ENCODE peak calls at places on chromosomes 2 and 18, in ten cellular contexts. C, J, Q, O, S, T, M, N, Y and D are unnamed samples.

GRCh38 chr2:238434846-238435751 is 8.4 kb downstream of the ASB1 start:
- DNase-seq in T (no peak), M (no peak), J (no peak), N (no peak), O (no peak), Y (no peak), Q (no peak), C (no peak), S (no peak), D (no peak)

GRCh38 chr2:177553176-177553909 is 160.8 kb downstream of the AGPS start:
- DNase-seq in M (no peak), S (no peak), C (no peak), J (no peak), Q (no peak), Y (no peak), T (no peak), O (no peak), N (no peak), D (no peak)

GRCh38 chr2:170711774-170712652 is 3.1 kb upstream of the SP5 start:
- DNase-seq in O (no peak), S (no peak), M (no peak), Q (no peak), N (peak), C (no peak), T (no peak), Y (no peak), J (peak), D (no peak)

GRCh38 chr2:86291328-86291662 is 46.1 kb downstream of the REEP1 start:
- DNase-seq in Y (no peak), J (no peak), O (no peak), C (no peak), M (no peak), S (no peak), Q (no peak), T (no peak), N (no peak), D (no peak)

GRCh38 chr2:169647496-169647895 is 46.7 kb downstream of the CFAP210 start:
- DNase-seq in C (no peak), J (no peak), O (no peak), Q (no peak), T (no peak), M (no peak), Y (no peak), N (no peak), S (no peak), D (no peak)

GRCh38 chr2:231648579-231649174 is 56.0 kb downstream of the TEX44 start:
- DNase-seq in C (peak), T (peak), O (peak), S (peak), Q (peak), M (no peak), Y (peak), J (peak), N (peak), D (peak)

GRCh38 chr2:142321706-142322280 is 191.0 kb upstream of the LRP1B start:
- DNase-seq in S (no peak), T (no peak), Q (no peak), M (no peak), C (no peak), Y (no peak), N (no peak), O (no peak), J (no peak), D (no peak)

GRCh38 chr2:231227309-231228162 is 29.1 kb downstream of the ARMC9 start:
- DNase-seq in N (no peak), S (peak), T (peak), J (peak), Y (no peak), C (peak), Q (peak), O (no peak), M (peak), D (peak)

GRCh38 chr2:32422133-32422532 is 65.3 kb downstream of the BIRC6 start:
- DNase-seq in J (no peak), Y (no peak), N (no peak), S (no peak), M (no peak), Q (no peak), T (no peak), C (no peak), O (no peak), D (no peak)

GRCh38 chr18:12895016-12895415 is 11.0 kb upstream of the PTPN2 start:
- DNase-seq in N (no peak), S (no peak), J (no peak), T (no peak), Q (no peak), C (no peak), O (no peak), M (no peak), Y (no peak), D (no peak)

GRCh38 chr18:59695551-59695950 is 1.7 kb downstream of the CCBE1 start:
- DNase-seq in M (no peak), O (no peak), S (no peak), J (no peak), T (no peak), N (no peak), Q (no peak), C (no peak), Y (no peak), D (no peak)

GRCh38 chr18:22933958-22934423 is 863 bp downstream of the RBBP8 start:
- DNase-seq in O (no peak), Q (no peak), C (no peak), J (no peak), M (no peak), N (no peak), Y (no peak), S (no peak), T (no peak), D (no peak)

GRCh38 chr2:216691210-216691741 is 4.1 kb downstream of the IGFBP5 start:
- DNase-seq in N (no peak), S (no peak), M (no peak), C (peak), O (no peak), Y (peak), Q (peak), J (peak), T (peak), D (peak)

GRCh38 chr2:166152064-166152463 is 24.2 kb upstream of the SCN1A start:
- DNase-seq in O (no peak), N (no peak), M (no peak), Q (no peak), T (no peak), S (no peak), C (no peak), J (no peak), Y (no peak), D (no peak)

GRCh38 chr2:23009545-23010149 is 375.3 kb upstream of the KLHL29 start:
- DNase-seq in J (peak), M (no peak), S (no peak), C (no peak), Q (no peak), Y (no peak), T (peak), N (no peak), O (no peak), D (no peak)

GRCh38 chr18:32091325-32091723 is 350 bp upstream of the RNF138 start:
- DNase-seq in J (no peak), Q (no peak), T (no peak), N (no peak), M (no peak), S (no peak), O (no peak), C (no peak), Y (no peak), D (no peak)

GRCh38 chr18:32093106-32093511 is 1.4 kb downstream of the RNF138 start:
- DNase-seq in T (peak), N (peak), S (no peak), J (peak), C (peak), Y (peak), M (peak), Q (peak), O (no peak), D (peak)

GRCh38 chr18:32092422-32093105 is 890 bp downstream of the RNF138 start:
- DNase-seq in J (peak), N (peak), O (peak), S (peak), Q (peak), C (peak), T (peak), Y (peak), M (peak), D (peak)

GRCh38 chr18:32093523-32093922 is 1.8 kb downstream of the RNF138 start:
- DNase-seq in J (no peak), T (no peak), Q (no peak), C (peak), Y (no peak), S (no peak), M (no peak), N (no peak), O (no peak), D (peak)

GRCh38 chr18:32091724-32092421 is at the start of gene RNF138:
- DNase-seq in T (peak), M (peak), Y (peak), S (peak), J (peak), C (peak), Q (peak), N (peak), O (peak), D (peak)
- TF ChIP-seq POLR2A in T (peak), M (peak), Y (no peak), S (no peak), J (peak), C (peak), Q (peak), N (peak), O (peak), D (peak)

DNA sequence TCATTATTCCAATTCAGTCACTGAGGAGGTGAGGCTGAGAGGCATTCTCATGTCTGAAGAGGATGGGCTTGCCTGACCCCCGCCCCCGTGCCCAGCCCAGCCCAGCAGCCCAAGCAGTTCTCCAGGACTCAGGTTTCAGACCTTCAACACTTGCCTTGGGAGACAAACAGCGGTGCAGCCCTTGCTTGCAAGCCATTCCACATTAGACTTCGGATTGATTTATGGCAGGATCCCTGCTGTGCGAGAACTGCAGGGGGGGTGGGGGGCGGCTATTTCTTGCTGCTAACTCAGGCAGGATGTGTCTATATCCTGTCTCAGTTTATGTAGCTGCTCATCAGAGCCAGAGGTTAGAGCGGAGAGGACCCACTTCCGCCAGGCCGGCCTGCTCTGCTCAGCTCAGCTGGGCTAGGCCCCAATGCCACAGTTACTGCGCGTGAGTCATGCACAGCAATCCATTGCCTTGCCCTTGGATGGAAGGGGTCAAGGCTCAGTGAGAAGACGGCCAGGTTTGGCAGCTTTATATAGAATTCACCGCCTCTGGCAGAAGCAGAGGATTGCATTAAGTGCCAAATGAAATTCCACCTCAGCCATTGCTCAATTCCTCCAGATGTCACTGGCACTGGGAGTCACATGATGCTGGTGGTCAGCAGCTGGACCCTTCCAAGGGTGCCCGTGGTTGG is 1.8 kb downstream of the GYPC start:
- DNase-seq in C (no peak), S (peak), N (peak), Q (peak), Y (peak), J (peak), M (peak), O (peak), T (peak), D (peak)
- TF ChIP-seq POLR2A in C (no peak), S (no peak), N (peak), Q (peak), Y (peak), J (no peak), M (peak), O (peak), T (peak), D (peak)

DNA sequence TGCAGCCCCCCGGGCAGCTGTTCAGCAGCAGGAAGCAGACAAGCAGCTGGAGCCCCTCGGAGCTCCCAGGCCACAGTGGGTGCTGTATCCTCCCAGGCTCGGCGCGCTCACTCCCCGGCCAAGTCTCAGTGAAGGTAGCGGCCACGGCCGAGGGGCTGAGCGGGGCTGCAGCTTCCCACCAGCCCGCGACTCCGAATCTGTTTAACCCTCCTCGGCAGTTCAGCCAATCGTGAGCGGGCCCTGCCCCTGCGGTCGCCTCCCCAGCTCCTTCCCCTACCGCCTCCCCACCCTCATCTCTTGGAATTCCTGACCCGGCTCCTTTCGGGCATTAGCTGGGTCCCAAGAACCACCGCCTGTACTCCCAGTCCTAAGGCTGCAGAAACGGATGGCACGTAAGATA is at the start of gene RESP18:
- DNase-seq in Q (no peak), Y (no peak), C (no peak), S (no peak), O (no peak), T (peak), N (no peak), J (no peak), M (no peak), D (no peak)
- TF ChIP-seq POLR2A in Q (no peak), Y (no peak), C (no peak), S (no peak), O (no peak), T (no peak), N (no peak), J (no peak), M (no peak), D (no peak)

GRCh38 chr2:219215871-219216536 is 2.8 kb downstream of the ABCB6 start:
- DNase-seq in S (no peak), M (no peak), N (no peak), J (no peak), C (no peak), Q (no peak), T (no peak), Y (no peak), O (no peak), D (no peak)
- TF ChIP-seq POLR2A in S (no peak), M (no peak), N (no peak), J (no peak), C (no peak), Q (no peak), T (no peak), Y (no peak), O (no peak), D (no peak)

DNA sequence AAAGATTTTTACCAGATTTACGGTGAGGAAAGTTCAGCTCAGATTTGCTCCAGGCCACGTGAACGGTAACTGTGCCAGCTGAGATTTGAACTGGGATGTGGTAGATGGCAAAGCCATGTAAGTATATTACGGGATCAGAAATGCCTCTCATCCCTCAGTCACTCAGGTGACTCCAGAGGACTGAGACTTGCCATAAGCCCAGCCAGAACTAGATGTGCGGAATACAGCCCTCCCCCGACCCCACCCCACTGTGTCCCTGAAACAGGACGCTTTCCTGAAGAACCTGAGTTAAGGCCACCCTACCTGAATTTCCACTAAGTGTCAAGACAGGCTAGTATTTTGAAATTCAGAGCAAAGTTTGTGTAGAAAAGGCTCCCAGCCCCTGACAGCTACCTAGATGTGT is 1.3 kb upstream of the FHL2 start:
- DNase-seq in O (no peak), C (no peak), M (no peak), S (no peak), Y (no peak), T (peak), J (no peak), Q (no peak), N (no peak), D (no peak)
- TF ChIP-seq POLR2A in O (no peak), C (no peak), M (no peak), S (no peak), Y (no peak), T (no peak), J (no peak), Q (no peak), N (no peak), D (no peak)